ENCODE peak calls at places on chromosome 11, in six cellular contexts. A is HepG2, T is GM12878, N is upper lobe of left lung, Q is HCT116, W is K562. V is an unnamed sample.
A peak's percentile ranks its signal among the peaks of the same experiment; 100 is the strongest.

GRCh38 chr11:19370100-19370861 is 129.5 kb upstream of the E2F8 start:
- ATAC-seq in N (peak; percentile 83), W (no peak), T (no peak), Q (no peak), A (no peak), V (peak; percentile 88)

GRCh38 chr11:69999721-70000120 is 78.4 kb upstream of the ANO1 start:
- ATAC-seq in N (no peak), A (no peak), Q (no peak), T (no peak), W (no peak), V (no peak)

GRCh38 chr11:27241316-27242122 is 121.5 kb downstream of the CCDC34 start:
- ATAC-seq in T (no peak), A (no peak), W (peak; percentile 67), Q (no peak), N (no peak), V (no peak)

GRCh38 chr11:3823303-3823702 is 14.9 kb downstream of the PGAP2 start:
- ATAC-seq in T (no peak), W (no peak), N (no peak), Q (no peak), A (no peak), V (no peak)

GRCh38 chr11:102143867-102144266 is 33.6 kb downstream of the YAP1 start:
- ATAC-seq in W (no peak), T (no peak), A (peak; percentile 66), Q (no peak), N (no peak), V (no peak)

GRCh38 chr11:93652161-93652597 is 9.3 kb upstream of the CEP295 start:
- ATAC-seq in Q (peak; percentile 57), W (peak; percentile 58), A (peak; percentile 40), N (no peak), T (peak; percentile 24), V (no peak)

GRCh38 chr11:35073691-35074382 is 65.1 kb upstream of the CD44 start:
- ATAC-seq in T (no peak), A (no peak), W (peak; percentile 50), Q (no peak), N (no peak), V (no peak)

GRCh38 chr11:79396674-79397073 is 44.2 kb downstream of the TENM4 start:
- ATAC-seq in W (no peak), N (no peak), A (no peak), T (peak; percentile 52), Q (no peak), V (no peak)

GRCh38 chr11:34495724-34496377 is 17.7 kb downstream of the ELF5 start:
- ATAC-seq in A (peak; percentile 83), W (no peak), Q (peak; percentile 90), T (no peak), N (peak; percentile 89), V (no peak)

GRCh38 chr11:17162376-17162775 is 45.4 kb downstream of the PIK3C2A start:
- ATAC-seq in T (peak; percentile 11), W (no peak), Q (no peak), A (no peak), N (no peak), V (no peak)

GRCh38 chr11:8729837-8730696 is 47.5 kb downstream of the RPL27A start:
- ATAC-seq in T (no peak), N (no peak), W (peak; percentile 92), A (no peak), Q (no peak), V (no peak)

GRCh38 chr11:34198523-34198922 is 93.1 kb downstream of the NAT10 start:
- ATAC-seq in A (peak; percentile 32), N (no peak), W (no peak), Q (no peak), T (no peak), V (no peak)

GRCh38 chr11:34788642-34789041 is 127.5 kb downstream of the APIP start:
- ATAC-seq in Q (no peak), N (peak; percentile 30), A (no peak), W (no peak), T (no peak), V (no peak)

GRCh38 chr11:65473275-65473860 is 25.5 kb upstream of the MALAT1 start:
- ATAC-seq in Q (no peak), A (no peak), N (no peak), T (no peak), W (no peak), V (no peak)
- TF ChIP-seq POLR2AphosphoS5 in Q (no peak), A (no peak), N (no peak), T (no peak), W (no peak), V (no peak)

GRCh38 chr11:695332-695605 is 247 bp upstream of the DEAF1 start:
- ATAC-seq in A (no peak), W (no peak), Q (no peak), T (no peak), N (no peak), V (no peak)

GRCh38 chr11:698493-699115 is 3.0 kb downstream of the TMEM80 start:
- ATAC-seq in Q (no peak), W (no peak), N (no peak), A (no peak), T (no peak), V (no peak)

GRCh38 chr11:697811-698311 is 2.2 kb downstream of the TMEM80 start:
- ATAC-seq in W (no peak), A (no peak), T (no peak), Q (no peak), N (no peak), V (no peak)

GRCh38 chr11:695606-696381 is at the start of gene TMEM80:
- ATAC-seq in W (peak; percentile 88), A (peak; percentile 84), T (peak; percentile 86), Q (peak; percentile 86), N (peak; percentile 96), V (peak; percentile 84)

DNA sequence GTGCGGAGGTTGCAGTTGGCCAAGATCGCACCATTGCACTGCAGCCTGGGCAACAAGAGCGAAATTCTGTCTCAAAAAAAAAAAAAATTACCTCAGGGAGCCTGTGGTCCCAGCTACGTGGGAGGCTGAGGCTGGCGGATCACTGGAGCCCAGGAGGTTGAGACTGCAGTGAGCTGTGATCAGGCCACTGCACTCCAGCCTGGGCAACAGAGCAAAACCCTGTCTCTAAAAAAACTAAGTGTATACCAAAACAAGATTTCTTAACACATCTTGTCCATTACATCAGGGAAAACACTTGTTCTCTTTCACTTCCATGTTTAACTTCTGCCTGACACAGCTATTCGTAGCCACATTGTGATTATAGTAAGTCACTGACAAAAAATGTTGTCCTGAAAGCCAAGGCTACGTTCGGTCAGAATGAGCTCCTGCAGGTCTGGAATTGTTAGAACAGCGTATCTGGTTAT is 1.4 kb downstream of the TMEM80 start:
- ATAC-seq in Q (no peak), A (no peak), W (no peak), T (peak; percentile 0), N (no peak), V (peak; percentile 42)
- TF ChIP-seq POLR2A in Q (no peak), A (no peak), W (no peak), T (no peak), N (no peak), V (no peak)

DNA sequence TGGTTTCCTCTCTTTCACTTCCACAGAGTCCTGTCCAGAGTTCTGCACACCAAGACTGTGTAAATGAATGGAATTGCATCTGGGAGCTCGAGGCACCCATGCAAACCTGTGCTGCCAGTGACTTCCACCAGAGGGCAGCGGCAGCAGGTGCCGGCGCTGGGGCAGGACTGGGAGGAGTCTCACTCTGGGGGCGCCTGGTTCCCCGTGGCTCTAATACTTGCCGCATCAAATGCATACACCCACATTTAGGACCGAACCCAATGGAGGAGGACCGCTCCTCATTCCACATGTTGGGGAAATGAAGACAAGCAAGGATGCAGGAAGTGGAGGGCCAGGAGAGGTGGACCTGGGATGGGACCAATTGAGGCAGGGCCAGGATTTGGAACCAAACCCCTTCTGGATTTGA is 1.1 kb upstream of the CD6 start:
- ATAC-seq in W (peak; percentile 97), N (peak; percentile 74), A (peak; percentile 89), T (peak; percentile 96), Q (peak; percentile 99), V (peak; percentile 51)
- H3K4me3 ChIP-seq in W (no peak overlapping the region), N (no peak overlapping the region), A (no peak overlapping the region), T (no peak overlapping the region), Q (no peak overlapping the region), V (no peak overlapping the region)

GRCh38 chr11:73147771-73148681 is 5.9 kb upstream of the FCHSD2 start:
- ATAC-seq in W (no peak), T (peak; percentile 35), N (no peak), A (no peak), Q (no peak), V (peak; percentile 43)
- TF ChIP-seq POLR2AphosphoS5 in W (no peak), T (peak; percentile 32), N (no peak), A (no peak), Q (no peak), V (no peak)

GRCh38 chr11:118430956-118431355 is 5.3 kb upstream of the KMT2A start:
- ATAC-seq in A (no peak), N (no peak), T (no peak), Q (no peak), W (no peak), V (no peak)

GRCh38 chr11:118427707-118428106 is 8.6 kb upstream of the KMT2A start:
- ATAC-seq in T (no peak), W (peak; percentile 16), A (no peak), N (no peak), Q (no peak), V (no peak)
- TF ChIP-seq POLR2A in T (no peak), W (no peak), A (no peak), N (no peak), Q (no peak), V (no peak)

GRCh38 chr11:120239713-120240640 is at the start of gene POU2F3:
- ATAC-seq in A (peak; percentile 18), W (peak; percentile 56), T (no peak), N (peak; percentile 1), Q (no peak), V (no peak)
- H3K4me3 ChIP-seq in A (no peak within 1 kb of the TSS), W (no peak within 1 kb of the TSS), T (no peak within 1 kb of the TSS), N (peak within 1 kb of the TSS; percentile 43), Q (no peak within 1 kb of the TSS), V (peak within 1 kb of the TSS; percentile 15)

DNA sequence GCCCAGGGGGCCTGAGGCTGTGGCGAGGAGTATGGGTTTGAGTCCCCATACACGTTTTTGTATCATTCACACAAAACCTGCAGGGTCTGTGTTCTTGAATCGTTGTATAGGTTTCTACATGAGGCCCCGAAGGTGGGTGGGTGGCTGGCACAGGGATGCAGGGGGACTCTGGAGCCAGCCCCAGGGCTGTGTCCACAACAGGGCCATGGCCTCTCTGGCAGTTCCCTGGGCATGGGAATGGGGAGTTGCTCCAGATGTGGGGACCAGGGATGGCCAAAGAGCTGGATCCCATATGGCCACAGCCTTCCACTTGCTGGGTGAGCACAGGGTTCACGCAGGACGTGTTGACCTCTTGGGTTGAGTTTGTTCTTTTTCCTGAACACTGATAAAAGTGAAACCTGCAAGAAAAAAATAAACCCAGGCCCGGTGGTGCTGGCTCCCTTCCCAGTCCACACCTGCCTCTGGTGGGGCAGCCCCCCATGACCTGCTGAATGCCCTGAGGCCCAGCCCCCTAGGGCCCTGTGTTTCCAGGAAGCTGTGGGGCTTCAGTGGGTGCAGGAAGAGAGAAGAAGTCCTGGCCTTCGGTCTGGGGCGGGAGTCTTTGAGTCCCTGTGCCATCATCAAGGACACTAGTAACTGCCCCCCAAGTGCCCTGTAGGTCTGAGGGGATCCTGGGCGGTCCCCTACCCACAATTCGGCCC is 16.1 kb downstream of the MYRF start:
- ATAC-seq in T (no peak), W (no peak), N (no peak), A (peak; percentile 1), Q (no peak), V (no peak)
- TF ChIP-seq POLR2AphosphoS5 in T (no peak), W (no peak), N (no peak), A (no peak), Q (no peak), V (no peak)

V was measured in gastroesophageal sphincter.